ENCODE peak calls at places on chromosome 15, in five cellular contexts. Y is tibial nerve, A is IMR-90, R is psoas muscle, P is astrocyte. Q is an unnamed sample.

GRCh38 chr15:52303093-52303772 is 7.6 kb upstream of the MYO5C start:
- DNase-seq in A (no peak), R (no peak), Y (no peak), P (no peak), Q (no peak)

GRCh38 chr15:45521596-45522167 is 873 bp downstream of the SLC30A4 start:
- DNase-seq in P (peak; percentile 8), A (no peak), Y (no peak), R (no peak), Q (no peak)

GRCh38 chr15:66923438-66923881 is 141.9 kb upstream of the SMAD3 start:
- DNase-seq in A (no peak), Y (no peak), R (no peak), P (no peak), Q (no peak)

GRCh38 chr15:46386356-46386755 is 751.5 kb downstream of the SQOR start:
- DNase-seq in A (no peak), R (no peak), P (no peak), Y (no peak), Q (no peak)

GRCh38 chr15:86743283-86743903 is 663.7 kb downstream of the AGBL1 start:
- DNase-seq in Y (no peak), A (no peak), R (peak; percentile 48), P (peak; percentile 9), Q (peak; percentile 40)

GRCh38 chr15:58678683-58679082 is 70.8 kb downstream of the ADAM10 start:
- DNase-seq in P (peak; percentile 9), A (peak; percentile 31), R (no peak), Y (no peak), Q (no peak)

GRCh38 chr15:66603301-66604179 is 37.7 kb upstream of the LCTL start:
- DNase-seq in P (no peak), R (peak; percentile 71), Y (no peak), A (peak; percentile 62), Q (peak; percentile 76)

GRCh38 chr15:100592898-100593297 is 9.1 kb downstream of the LINS1 start:
- DNase-seq in R (no peak), P (peak; percentile 59), A (peak; percentile 71), Y (no peak), Q (no peak)

GRCh38 chr15:30929064-30929669 is 25.5 kb downstream of the FAN1 start:
- DNase-seq in P (no peak), Y (no peak), R (no peak), A (no peak), Q (no peak)

GRCh38 chr15:41862515-41863116 is 24.0 kb downstream of the PLA2G4B start:
- DNase-seq in P (no peak), A (no peak), R (no peak), Y (no peak), Q (no peak)

GRCh38 chr15:62125763-62126162 is 39.3 kb downstream of the C2CD4B start:
- DNase-seq in P (no peak), A (peak; percentile 50), R (no peak), Y (no peak), Q (no peak)

GRCh38 chr15:31254431-31255175 is 72.0 kb upstream of the KLF13 start:
- DNase-seq in R (no peak), A (peak; percentile 37), Y (peak; percentile 67), P (peak; percentile 25), Q (no peak)

GRCh38 chr15:99121691-99122410 is 17.0 kb downstream of the SYNM start:
- DNase-seq in P (no peak), Y (no peak), R (no peak), A (no peak), Q (no peak)

GRCh38 chr15:56325186-56325585 is 40.0 kb upstream of the TEX9 start:
- DNase-seq in A (peak; percentile 33), Y (no peak), P (peak; percentile 59), R (no peak), Q (no peak)

GRCh38 chr15:42919794-42920280 is 741 bp downstream of the TTBK2 start:
- DNase-seq in R (no peak), A (peak; percentile 25), P (peak; percentile 44), Y (no peak), Q (peak; percentile 27)

GRCh38 chr15:34815836-34816235 is 20.5 kb upstream of the ACTC1 start:
- DNase-seq in A (peak; percentile 69), Y (no peak), P (no peak), R (no peak), Q (no peak)

GRCh38 chr15:38549222-38549621 is 15.4 kb downstream of the RASGRP1 start:
- DNase-seq in Y (no peak), A (peak; percentile 60), R (no peak), P (peak; percentile 68), Q (no peak)

GRCh38 chr15:78685157-78685830 is 44.3 kb upstream of the CHRNB4 start:
- DNase-seq in P (no peak), A (no peak), R (no peak), Y (no peak), Q (no peak)

GRCh38 chr15:75713338-75713895 is 769 bp upstream of the CSPG4 start:
- DNase-seq in R (peak; percentile 70), P (no peak), Y (peak; percentile 51), A (peak; percentile 49), Q (no peak)

GRCh38 chr15:93298901-93299300 is 209.9 kb upstream of the RGMA start:
- DNase-seq in A (no peak), R (peak; percentile 66), Y (no peak), P (no peak), Q (no peak)

GRCh38 chr15:82624008-82624407 is 23.2 kb downstream of the CPEB1 start:
- DNase-seq in Y (no peak), P (peak; percentile 45), A (no peak), R (no peak), Q (no peak)

GRCh38 chr15:40240619-40241304 is 1.9 kb downstream of the PAK6 start:
- DNase-seq in R (no peak), A (no peak), P (no peak), Y (no peak), Q (no peak)

GRCh38 chr15:98889930-98890695 is 117.5 kb downstream of the PGPEP1L start:
- DNase-seq in P (peak; percentile 100), R (no peak), Y (no peak), A (peak; percentile 95), Q (no peak)

GRCh38 chr15:34582461-34583357 is 742 bp downstream of the GOLGA8B start:
- DNase-seq in Y (no peak), P (peak; percentile 3), R (peak; percentile 52), A (peak; percentile 8), Q (peak; percentile 39)

GRCh38 chr15:90762109-90762508 is 45.0 kb downstream of the BLM start:
- DNase-seq in P (no peak), Y (peak; percentile 74), R (peak; percentile 88), A (peak; percentile 68), Q (no peak)

DNA sequence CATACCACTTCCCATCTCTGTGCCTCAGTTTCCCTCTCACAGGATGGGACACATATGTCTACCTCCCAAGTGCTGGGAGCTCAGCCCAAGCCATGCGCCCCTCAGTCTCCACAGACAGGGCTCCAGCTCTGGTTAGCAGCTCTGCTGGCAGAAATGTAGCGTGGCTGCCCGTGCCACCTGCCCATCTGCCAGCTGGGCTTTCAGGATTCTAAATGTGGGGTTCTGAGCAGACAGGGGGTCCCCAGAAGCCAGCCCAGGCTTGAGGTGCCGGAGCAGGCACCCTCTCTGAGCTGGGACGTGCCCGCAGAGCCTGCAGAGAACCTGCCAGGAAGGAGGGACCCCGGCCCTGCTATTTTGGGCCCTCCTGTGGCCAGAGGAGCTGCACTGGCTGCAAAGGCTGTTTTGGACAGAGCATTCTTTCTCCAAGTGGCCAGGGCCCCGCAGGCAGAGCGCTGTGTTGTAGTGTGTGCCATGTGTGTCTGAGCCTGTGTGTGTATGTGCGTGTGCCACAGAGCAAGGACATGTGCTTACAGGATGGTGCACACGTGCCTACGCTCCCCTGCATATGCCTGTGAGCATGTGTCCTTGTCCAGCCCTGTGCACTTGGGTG is 31.7 kb downstream of the PSTPIP1 start:
- DNase-seq in R (peak; percentile 45), A (no peak), Y (peak; percentile 8), P (no peak), Q (no peak)
- H3K4me1 ChIP-seq in R (no peaks in the 10 kb centered on the region), A (peaks cover 8% of the 10 kb centered on the region), Y (no peaks in the 10 kb centered on the region), P (peaks cover 13% of the 10 kb centered on the region), Q (peaks cover 28% of the 10 kb centered on the region)

DNA sequence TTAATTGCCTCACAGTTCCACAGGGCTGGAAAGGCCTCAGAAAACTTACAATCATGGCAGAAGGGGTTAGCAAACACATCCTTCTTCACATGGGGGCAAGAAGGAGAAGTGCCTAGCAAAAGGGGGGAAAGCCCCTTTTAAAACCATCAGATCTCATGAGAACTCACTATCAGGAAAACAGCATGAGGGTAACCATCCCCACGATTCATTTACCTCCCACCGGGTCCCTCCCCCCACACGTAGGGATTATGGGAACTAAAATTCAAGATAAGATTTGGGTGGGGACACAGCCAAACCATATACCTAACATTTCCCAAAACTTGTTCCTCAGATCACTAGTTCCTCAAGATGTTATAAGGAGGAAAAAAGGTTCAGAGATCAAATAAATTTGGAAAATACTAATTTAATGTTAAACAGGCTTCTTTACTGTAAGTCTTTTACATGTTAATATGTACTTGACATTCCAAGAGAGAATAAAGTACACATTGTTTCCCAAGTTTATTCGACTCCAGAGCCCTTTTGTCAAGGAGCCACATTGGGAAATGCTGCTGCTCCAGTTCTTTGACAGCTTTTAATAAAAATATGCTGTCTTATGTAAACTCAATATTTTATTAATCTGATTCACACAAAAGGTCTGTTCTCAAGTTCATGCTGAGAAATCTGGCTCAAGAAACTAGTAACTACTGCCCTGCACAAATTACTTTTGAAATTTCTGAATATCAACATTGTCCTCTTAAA is 17.8 kb downstream of the HERC1 start:
- DNase-seq in P (no peak), Y (no peak), R (no peak), A (peak; percentile 18), Q (no peak)
- H3K27ac ChIP-seq in P (no peak overlapping the region), Y (no peak overlapping the region), R (no peak overlapping the region), A (no peak overlapping the region), Q (no peak overlapping the region)

GRCh38 chr15:60358935-60359672 is 38.7 kb downstream of the ANXA2 start:
- DNase-seq in A (peak; percentile 93), Y (no peak), P (peak; percentile 90), R (no peak), Q (no peak)
- H3K4me1 ChIP-seq in A (peaks cover 26% of the 10 kb centered on the region), Y (peaks cover 35% of the 10 kb centered on the region), P (peaks cover 65% of the 10 kb centered on the region), R (peaks cover 49% of the 10 kb centered on the region), Q (no peaks in the 10 kb centered on the region)

DNA sequence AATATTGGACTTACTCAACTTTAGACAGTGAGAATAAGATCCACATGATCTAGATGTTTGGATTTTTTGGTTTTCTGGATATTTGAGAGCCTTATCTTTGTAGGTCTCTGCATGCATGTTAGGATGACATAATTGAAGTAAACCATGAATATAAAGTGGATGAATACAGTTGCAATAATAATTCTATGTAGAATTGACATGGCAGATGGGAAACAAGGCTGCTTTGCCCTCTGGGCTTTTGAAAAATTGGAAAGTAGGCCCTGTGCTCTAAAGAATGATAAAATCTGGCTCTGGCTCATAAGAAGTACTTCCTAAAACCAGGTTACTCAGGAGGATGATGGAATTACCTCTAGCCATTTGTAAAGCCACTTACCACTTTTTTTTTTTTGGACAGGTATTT is 86.9 kb downstream of the ZNF609 start:
- DNase-seq in Y (no peak), R (no peak), P (no peak), A (no peak), Q (no peak)
- H3K27ac ChIP-seq in Y (no peak overlapping the region), R (no peak overlapping the region), P (no peak overlapping the region), A (no peak overlapping the region), Q (no peak overlapping the region)